ENCODE peak calls at places on chromosomes 11 and 22, in five cellular contexts. Z, T, K, V and W are unnamed samples.

GRCh38 chr11:34585870-34586654 is 34.8 kb upstream of the EHF start:
- DNase-seq in Z (peak; percentile 51), T (peak; percentile 66), K (peak; percentile 42), V (peak; percentile 70), W (no peak)

GRCh38 chr11:59894616-59895015 is 16.0 kb downstream of the OOSP3 start:
- DNase-seq in Z (no peak), T (no peak), K (no peak), V (no peak), W (no peak)

GRCh38 chr11:43489869-43490465 is 131.2 kb downstream of the TTC17 start:
- DNase-seq in Z (no peak), T (no peak), K (no peak), V (peak; percentile 33), W (no peak)

GRCh38 chr22:28052818-28053217 is 133.8 kb upstream of the PITPNB start:
- DNase-seq in Z (no peak), T (peak; percentile 48), K (no peak), V (no peak), W (no peak)

GRCh38 chr22:41574847-41575381 is 14.1 kb downstream of the CSDC2 start:
- DNase-seq in Z (no peak), T (no peak), K (no peak), V (no peak), W (no peak)

GRCh38 chr11:11229691-11230090 is 123.4 kb downstream of the CSNK2A3 start:
- DNase-seq in Z (no peak), T (no peak), K (no peak), V (no peak), W (no peak)

GRCh38 chr11:27858901-27859300 is 158.6 kb upstream of the BDNF start:
- DNase-seq in Z (peak; percentile 16), T (no peak), K (no peak), V (no peak), W (no peak)

GRCh38 chr22:22857607-22858558 is 29.7 kb upstream of the IGLL5 start:
- DNase-seq in Z (no peak), T (no peak), K (no peak), V (no peak), W (no peak)

GRCh38 chr11:124863137-124863825 is 2.0 kb upstream of the ROBO3 start:
- DNase-seq in Z (peak; percentile 35), T (peak; percentile 95), K (no peak), V (peak; percentile 17), W (no peak)

GRCh38 chr11:60934790-60935605 is 10.7 kb downstream of the TMEM132A start:
- DNase-seq in Z (no peak), T (no peak), K (no peak), V (no peak), W (no peak)

GRCh38 chr11:16356057-16356750 is at the start of gene SOX6:
- DNase-seq in Z (peak; percentile 82), T (peak; percentile 4), K (no peak), V (no peak), W (no peak)

GRCh38 chr11:84923489-84923888 is 703.7 kb downstream of the DLG2 start:
- DNase-seq in Z (no peak), T (no peak), K (no peak), V (no peak), W (no peak)

GRCh38 chr11:2522636-2523255 is 77.9 kb downstream of the KCNQ1 start:
- DNase-seq in Z (no peak), T (peak; percentile 1), K (no peak), V (no peak), W (peak; percentile 3)

GRCh38 chr22:45007247-45007945 is 2.4 kb downstream of the PHF21B start:
- DNase-seq in Z (peak; percentile 55), T (peak; percentile 96), K (no peak), V (no peak), W (no peak)

GRCh38 chr22:46501701-46502100 is 35.7 kb downstream of the CELSR1 start:
- DNase-seq in Z (peak; percentile 87), T (no peak), K (no peak), V (no peak), W (no peak)

GRCh38 chr11:112608466-112608865 is 347.8 kb upstream of the PLET1 start:
- DNase-seq in Z (no peak), T (no peak), K (no peak), V (no peak), W (no peak)

GRCh38 chr22:28799125-28799833 is 1.1 kb downstream of the XBP1 start:
- DNase-seq in Z (peak; percentile 88), T (peak; percentile 32), K (no peak), V (peak; percentile 77), W (no peak)

GRCh38 chr11:18100926-18101656 is 4.8 kb downstream of the SAAL1 start:
- DNase-seq in Z (no peak), T (no peak), K (no peak), V (no peak), W (no peak)

GRCh38 chr22:40898850-40899357 is 37.0 kb upstream of the DNAJB7 start:
- DNase-seq in Z (peak; percentile 58), T (peak; percentile 36), K (peak; percentile 32), V (peak; percentile 78), W (no peak)

GRCh38 chr11:65041206-65042035 is at the start of gene SAC3D1:
- DNase-seq in Z (peak; percentile 63), T (peak; percentile 87), K (no peak), V (peak; percentile 70), W (peak; percentile 62)

GRCh38 chr11:43576834-43577521 is 103.6 kb upstream of the HSD17B12 start:
- DNase-seq in Z (peak; percentile 46), T (peak; percentile 93), K (no peak), V (peak; percentile 7), W (no peak)

GRCh38 chr22:44309137-44309536 is 3.6 kb downstream of the SHISAL1 start:
- DNase-seq in Z (peak; percentile 97), T (no peak), K (no peak), V (no peak), W (no peak)

GRCh38 chr22:29269230-29269604 is 1.1 kb downstream of the EWSR1 start:
- DNase-seq in Z (no peak), T (no peak), K (peak; percentile 6), V (peak; percentile 20), W (no peak)

GRCh38 chr11:34208266-34209135 is 103.1 kb downstream of the NAT10 start:
- DNase-seq in Z (peak; percentile 56), T (no peak), K (no peak), V (peak; percentile 53), W (no peak)

GRCh38 chr11:6667733-6668374 is 12.2 kb upstream of the DCHS1 start:
- DNase-seq in Z (no peak), T (peak; percentile 27), K (peak; percentile 38), V (peak; percentile 38), W (no peak)

GRCh38 chr22:43742551-43742950 is 69.6 kb downstream of the EFCAB6 start:
- DNase-seq in Z (no peak), T (no peak), K (no peak), V (no peak), W (no peak)

GRCh38 chr11:110948112-110948511 is 235.9 kb upstream of the ARHGAP20 start:
- DNase-seq in Z (peak; percentile 31), T (no peak), K (no peak), V (no peak), W (no peak)

GRCh38 chr11:106087815-106088435 is 10.5 kb downstream of the AASDHPPT start:
- DNase-seq in Z (peak; percentile 47), T (peak; percentile 54), K (peak; percentile 17), V (peak; percentile 47), W (peak; percentile 11)

DNA sequence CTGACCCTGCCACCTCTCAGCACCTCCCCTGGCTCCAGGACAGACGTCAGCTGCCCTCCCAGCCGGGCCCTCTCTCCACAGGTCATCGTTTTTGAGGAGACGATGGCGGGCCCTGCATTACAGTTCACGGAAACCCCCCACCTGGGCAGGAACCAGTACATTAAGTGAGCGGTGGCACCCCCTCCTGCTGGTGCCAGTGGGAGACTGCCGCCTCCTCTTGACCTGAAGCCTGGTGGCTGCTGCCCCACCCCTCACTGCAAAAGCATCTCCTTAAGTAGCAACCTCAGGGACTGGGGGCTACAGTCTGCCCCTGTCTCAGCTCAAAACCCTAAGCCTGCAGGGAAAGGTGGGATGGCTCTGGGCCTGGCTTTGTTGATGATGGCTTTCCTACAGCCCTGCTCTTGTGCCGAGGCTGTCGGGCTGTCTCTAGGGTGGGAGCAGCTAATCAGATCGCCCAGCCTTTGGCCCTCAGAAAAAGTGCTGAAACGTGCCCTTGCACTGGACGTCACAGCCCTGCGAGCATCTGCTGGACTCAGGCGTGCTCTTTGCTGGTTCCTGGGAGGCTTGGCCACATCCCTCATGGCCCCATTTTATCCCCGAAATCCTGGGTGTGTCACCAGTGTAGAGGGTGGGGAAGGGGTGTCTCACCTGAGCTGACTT is 37.0 kb downstream of the B3GAT1 start:
- DNase-seq in Z (no peak), T (no peak), K (no peak), V (no peak), W (no peak)
- H3K9me3 ChIP-seq in Z (no peaks in the 10 kb centered on the region), T (no peaks in the 10 kb centered on the region), K (no peaks in the 10 kb centered on the region), V (no peaks in the 10 kb centered on the region), W (no peaks in the 10 kb centered on the region)

GRCh38 chr11:122033631-122034030 is 82.4 kb downstream of the BLID start:
- DNase-seq in Z (no peak), T (no peak), K (no peak), V (no peak), W (no peak)
- H3K9me3 ChIP-seq in Z (no peaks in the 10 kb centered on the region), T (no peaks in the 10 kb centered on the region), K (no peaks in the 10 kb centered on the region), V (no peaks in the 10 kb centered on the region), W (no peaks in the 10 kb centered on the region)

GRCh38 chr11:38095268-38095667 is 1497.2 kb upstream of the RAG2 start:
- DNase-seq in Z (no peak), T (no peak), K (no peak), V (no peak), W (no peak)

GRCh38 chr11:38089728-38090127 is 1491.7 kb upstream of the RAG2 start:
- DNase-seq in Z (peak; percentile 6), T (peak; percentile 3), K (no peak), V (peak; percentile 61), W (no peak)
- H3K9me3 ChIP-seq in Z (no peaks in the 10 kb centered on the region), T (no peaks in the 10 kb centered on the region), K (no peaks in the 10 kb centered on the region), V (no peaks in the 10 kb centered on the region), W (no peaks in the 10 kb centered on the region)

DNA sequence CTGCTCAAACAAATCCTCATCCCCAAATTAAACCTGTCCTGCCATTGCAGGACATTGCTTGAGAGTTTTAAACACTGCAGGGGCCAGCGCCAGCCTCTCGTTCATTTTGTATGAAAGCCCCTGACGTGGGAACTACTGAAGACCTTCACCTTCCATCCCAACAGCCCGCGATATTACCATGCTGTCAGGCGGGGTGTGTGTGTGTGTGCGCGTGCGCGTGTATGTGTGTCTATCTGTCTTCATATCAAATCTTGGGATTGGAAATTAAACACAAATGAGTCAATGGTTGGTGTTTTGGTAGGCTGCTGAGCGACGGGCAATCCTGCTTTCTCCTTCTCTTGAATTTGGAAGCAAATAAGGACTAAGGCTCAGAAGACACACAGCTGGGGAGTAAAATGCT is 776.9 kb downstream of the TBC1D22A start:
- DNase-seq in Z (no peak), T (no peak), K (no peak), V (no peak), W (no peak)
- H3K9me3 ChIP-seq in Z (no peaks in the 10 kb centered on the region), T (peaks cover 10% of the 10 kb centered on the region), K (no peaks in the 10 kb centered on the region), V (no peaks in the 10 kb centered on the region), W (no peaks in the 10 kb centered on the region)